ENCODE peak calls at places on chromosomes 3 and 15, in five cellular contexts. One of them, this sample, is unnamed.

GRCh38 chr3:6444888-6445658 is 415.8 kb upstream of the GRM7 start:
- DNase-seq in AG08396: no peak
- DNase-seq in fibroblast of pulmonary artery: no peak
- DNase-seq in mesothelial cell of epicardium: no peak
- DNase-seq in GM04504: no peak
- DNase-seq in this sample: no peak

GRCh38 chr3:11917051-11917450 is 70.4 kb upstream of the TAMM41 start:
- DNase-seq in GM04504: no peak
- DNase-seq in mesothelial cell of epicardium: no peak
- DNase-seq in fibroblast of pulmonary artery: no peak
- DNase-seq in AG08396: no peak
- DNase-seq in this sample: no peak

GRCh38 chr3:33008282-33008681 is 56.8 kb downstream of the CCR4 start:
- DNase-seq in fibroblast of pulmonary artery: no peak
- DNase-seq in AG08396: no peak
- DNase-seq in GM04504: no peak
- DNase-seq in mesothelial cell of epicardium: no peak
- DNase-seq in this sample: no peak

GRCh38 chr3:131535596-131535995 is 32.8 kb upstream of the MRPL3 start:
- DNase-seq in mesothelial cell of epicardium: no peak
- DNase-seq in fibroblast of pulmonary artery: no peak
- DNase-seq in AG08396: no peak
- DNase-seq in GM04504: peak
- DNase-seq in this sample: no peak

GRCh38 chr3:32374788-32375595 is 16.7 kb upstream of the CMTM7 start:
- DNase-seq in mesothelial cell of epicardium: no peak
- DNase-seq in GM04504: no peak
- DNase-seq in fibroblast of pulmonary artery: peak
- DNase-seq in AG08396: peak
- DNase-seq in this sample: no peak

GRCh38 chr3:135513106-135514063 is 452.1 kb upstream of the PPP2R3A start:
- DNase-seq in fibroblast of pulmonary artery: peak
- DNase-seq in mesothelial cell of epicardium: no peak
- DNase-seq in GM04504: peak
- DNase-seq in AG08396: peak
- DNase-seq in this sample: no peak

GRCh38 chr3:153762411-153763235 is 358.6 kb upstream of the ARHGEF26 start:
- DNase-seq in fibroblast of pulmonary artery: peak
- DNase-seq in AG08396: no peak
- DNase-seq in mesothelial cell of epicardium: no peak
- DNase-seq in GM04504: no peak
- DNase-seq in this sample: no peak

GRCh38 chr3:195080125-195080524 is 190.8 kb downstream of the XXYLT1 start:
- DNase-seq in GM04504: no peak
- DNase-seq in mesothelial cell of epicardium: no peak
- DNase-seq in AG08396: no peak
- DNase-seq in fibroblast of pulmonary artery: no peak
- DNase-seq in this sample: no peak

GRCh38 chr15:66682246-66682645 is 19.8 kb upstream of the SMAD6 start:
- DNase-seq in mesothelial cell of epicardium: no peak
- DNase-seq in fibroblast of pulmonary artery: no peak
- DNase-seq in AG08396: no peak
- DNase-seq in GM04504: no peak
- DNase-seq in this sample: peak

GRCh38 chr3:99776516-99777209 is 41.0 kb upstream of the CMSS1 start:
- DNase-seq in fibroblast of pulmonary artery: peak
- DNase-seq in AG08396: no peak
- DNase-seq in mesothelial cell of epicardium: no peak
- DNase-seq in GM04504: no peak
- DNase-seq in this sample: no peak

GRCh38 chr3:179672918-179673317 is 20.1 kb downstream of the USP13 start:
- DNase-seq in mesothelial cell of epicardium: no peak
- DNase-seq in fibroblast of pulmonary artery: no peak
- DNase-seq in AG08396: no peak
- DNase-seq in GM04504: no peak
- DNase-seq in this sample: no peak

GRCh38 chr3:71016141-71016845 is 567.2 kb downstream of the FOXP1 start:
- DNase-seq in GM04504: no peak
- DNase-seq in AG08396: no peak
- DNase-seq in mesothelial cell of epicardium: no peak
- DNase-seq in fibroblast of pulmonary artery: peak
- DNase-seq in this sample: no peak